ENCODE peak calls at places on chromosomes 5 and 9, in ten cellular contexts. J is upper lobe of right lung, E is mucosa of descending colon, M is BJ, X is thoracic aorta, D is GM23338, B is osteoblast, N is heart left ventricle, L is brain microvascular endothelial cell, O is lung. P is an unnamed sample.
A peak's percentile ranks its signal among the peaks of the same experiment; 100 is the strongest.

GRCh38 chr9:78515108-78515507 is 218.2 kb downstream of the PSAT1 start:
- DNase-seq in X (no peak), L (no peak), N (no peak), E (no peak), D (no peak), J (no peak), M (no peak), B (no peak), O (no peak), P (no peak)

GRCh38 chr9:89536145-89536574 is 38.2 kb upstream of the SEMA4D start:
- DNase-seq in D (no peak), X (no peak), N (no peak), B (no peak), L (no peak), M (no peak), E (no peak), J (no peak), O (no peak), P (no peak)

GRCh38 chr9:80387828-80388227 is 816.1 kb downstream of the TLE4 start:
- DNase-seq in N (no peak), L (no peak), E (no peak), O (no peak), X (no peak), M (no peak), D (no peak), J (no peak), B (no peak), P (no peak)

GRCh38 chr9:103068666-103069207 is 73.6 kb downstream of the CYLC2 start:
- DNase-seq in J (no peak), E (no peak), D (no peak), N (no peak), M (no peak), X (no peak), L (peak; percentile 3), O (no peak), B (no peak), P (no peak)

GRCh38 chr5:125349432-125349831 is 603.0 kb upstream of the ZNF608 start:
- DNase-seq in D (peak; percentile 59), J (no peak), X (no peak), L (peak; percentile 24), O (no peak), E (no peak), M (peak; percentile 45), B (no peak), N (no peak), P (no peak)

GRCh38 chr5:156328176-156328575 is 1.2 kb downstream of the SGCD start:
- DNase-seq in B (peak; percentile 29), M (no peak), O (no peak), D (no peak), J (no peak), X (no peak), N (no peak), E (no peak), L (no peak), P (no peak)

GRCh38 chr5:132463808-132464154 is 26.8 kb downstream of the IRF1 start:
- DNase-seq in L (no peak), E (no peak), M (no peak), X (no peak), O (no peak), B (no peak), D (no peak), N (no peak), J (no peak), P (no peak)

GRCh38 chr9:17742065-17742464 is 163.2 kb downstream of the SH3GL2 start:
- DNase-seq in O (no peak), M (no peak), D (peak; percentile 90), J (no peak), B (no peak), X (no peak), L (no peak), E (no peak), N (no peak), P (no peak)

GRCh38 chr5:157059093-157059539 is at the start of gene HAVCR1:
- DNase-seq in L (no peak), D (no peak), X (no peak), O (no peak), E (peak; percentile 31), M (no peak), B (no peak), J (no peak), N (no peak), P (peak; percentile 94)

GRCh38 chr9:124255222-124255621 is 2.5 kb upstream of the NEK6 start:
- DNase-seq in N (no peak), M (no peak), B (peak; percentile 18), E (no peak), O (no peak), L (no peak), D (no peak), X (no peak), J (no peak), P (no peak)

GRCh38 chr9:124248992-124249391 is 8.8 kb upstream of the NEK6 start:
- DNase-seq in J (no peak), X (no peak), M (no peak), N (no peak), E (no peak), L (no peak), O (no peak), B (no peak), D (no peak), P (no peak)

GRCh38 chr9:124251188-124251587 is 6.6 kb upstream of the NEK6 start:
- DNase-seq in B (no peak), E (no peak), D (no peak), L (no peak), N (no peak), J (no peak), M (no peak), O (no peak), X (no peak), P (no peak)

GRCh38 chr9:124254261-124254682 is 3.5 kb upstream of the NEK6 start:
- DNase-seq in M (no peak), L (no peak), E (no peak), D (no peak), O (no peak), B (peak; percentile 23), X (no peak), J (no peak), N (no peak), P (no peak)

DNA sequence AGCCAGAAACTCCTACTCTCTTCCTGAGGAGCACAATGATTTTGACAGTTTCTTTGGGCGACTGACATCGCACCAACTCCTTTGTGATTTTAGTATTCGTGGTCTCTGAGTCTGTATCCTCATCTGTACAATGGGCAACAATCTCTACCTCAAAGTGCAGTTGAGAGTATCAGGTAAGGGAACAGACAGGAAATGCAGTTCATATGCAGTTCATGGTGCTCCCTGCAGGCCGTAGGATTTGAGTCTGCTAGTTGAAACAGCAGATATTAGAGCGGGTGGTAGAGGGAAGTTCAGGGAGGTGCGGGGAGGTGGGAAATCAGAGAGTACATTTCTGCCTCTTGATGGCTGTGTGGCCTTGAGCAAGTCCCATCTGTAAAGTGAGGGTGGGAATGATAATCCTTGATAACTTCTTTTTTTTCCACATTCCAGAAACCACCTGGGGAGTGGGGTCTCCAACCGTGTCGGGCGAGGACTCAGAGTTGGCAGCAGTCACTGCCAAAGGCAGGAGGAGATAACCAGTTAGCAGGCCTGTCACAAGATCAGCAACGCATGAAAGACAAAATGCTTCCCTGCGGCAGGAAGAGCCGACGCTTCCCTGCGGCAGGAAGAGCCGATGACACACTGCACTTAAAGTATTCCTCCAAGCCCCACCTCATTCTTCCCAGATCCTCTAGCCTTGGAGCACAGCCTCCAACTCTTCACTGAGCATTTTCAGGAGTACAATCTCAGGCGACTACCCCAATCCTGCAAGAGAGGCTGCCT is 6.0 kb upstream of the NEK6 start:
- DNase-seq in L (peak; percentile 24), M (peak; percentile 53), E (no peak), J (no peak), N (no peak), B (peak; percentile 46), D (no peak), X (no peak), O (no peak), P (peak; percentile 56)
- TF ChIP-seq CTCF in L (peak; percentile 22), M (peak; percentile 13), E (no peak), J (no peak), N (no peak), B (no peak), D (no peak), X (no peak), O (no peak), P (peak; percentile 12)

DNA sequence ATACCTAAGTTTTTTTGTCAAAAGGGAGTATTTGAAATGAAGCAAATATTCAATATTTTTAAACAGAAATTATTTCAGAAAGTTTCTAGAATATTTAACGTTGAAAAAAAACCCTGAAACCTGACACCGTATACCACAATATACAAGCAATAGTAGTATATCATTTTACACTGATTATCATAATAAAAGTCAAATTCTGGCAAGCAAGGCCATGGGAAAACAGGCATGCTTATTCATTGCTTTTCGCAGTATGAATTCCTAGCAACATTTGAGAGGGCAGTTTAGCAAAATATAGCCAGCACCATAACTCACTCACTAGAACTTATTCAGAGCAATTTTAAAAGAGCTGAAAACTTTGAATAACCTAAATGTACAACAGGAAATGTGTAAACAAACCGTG is 46.1 kb downstream of the ERAP1 start:
- DNase-seq in E (no peak), X (no peak), O (no peak), J (no peak), D (no peak), N (no peak), M (no peak), B (no peak), L (no peak), P (no peak)
- H3K36me3 ChIP-seq in E (peaks cover 5% of the 10 kb centered on the region), X (peaks cover 62% of the 10 kb centered on the region), O (peaks cover 27% of the 10 kb centered on the region), J (peaks cover 100% of the 10 kb centered on the region), D (no peaks in the 10 kb centered on the region), N (peaks cover 100% of the 10 kb centered on the region), M (peaks cover 15% of the 10 kb centered on the region), B (peaks cover 67% of the 10 kb centered on the region), L (peaks cover 58% of the 10 kb centered on the region), P (peaks cover 3% of the 10 kb centered on the region)

DNA sequence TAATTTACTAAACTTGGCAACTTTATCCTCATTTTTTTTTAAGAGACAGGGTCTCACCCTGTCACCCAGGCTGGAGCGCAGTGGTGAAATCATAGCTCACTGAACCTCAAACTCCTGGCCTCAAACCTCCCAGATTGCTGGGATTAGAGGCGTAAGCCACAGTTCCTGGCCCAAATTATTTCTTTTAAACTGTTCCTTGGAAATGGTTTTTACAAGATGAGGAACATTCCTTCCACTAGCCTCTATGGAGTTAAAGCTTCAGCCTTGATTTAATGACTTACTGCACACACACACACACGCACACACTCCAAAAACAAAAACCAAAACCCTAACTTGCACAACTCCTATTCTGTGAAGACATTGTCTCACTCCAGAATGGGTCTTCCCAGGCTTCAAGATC is 77.2 kb upstream of the TARS1 start:
- DNase-seq in D (no peak), L (no peak), N (no peak), J (no peak), M (no peak), X (no peak), E (no peak), O (no peak), B (no peak), P (no peak)
- TF ChIP-seq CTCF in D (no peak), L (no peak), N (no peak), J (no peak), M (peak; percentile 22), X (no peak), E (no peak), O (no peak), B (no peak), P (no peak)

DNA sequence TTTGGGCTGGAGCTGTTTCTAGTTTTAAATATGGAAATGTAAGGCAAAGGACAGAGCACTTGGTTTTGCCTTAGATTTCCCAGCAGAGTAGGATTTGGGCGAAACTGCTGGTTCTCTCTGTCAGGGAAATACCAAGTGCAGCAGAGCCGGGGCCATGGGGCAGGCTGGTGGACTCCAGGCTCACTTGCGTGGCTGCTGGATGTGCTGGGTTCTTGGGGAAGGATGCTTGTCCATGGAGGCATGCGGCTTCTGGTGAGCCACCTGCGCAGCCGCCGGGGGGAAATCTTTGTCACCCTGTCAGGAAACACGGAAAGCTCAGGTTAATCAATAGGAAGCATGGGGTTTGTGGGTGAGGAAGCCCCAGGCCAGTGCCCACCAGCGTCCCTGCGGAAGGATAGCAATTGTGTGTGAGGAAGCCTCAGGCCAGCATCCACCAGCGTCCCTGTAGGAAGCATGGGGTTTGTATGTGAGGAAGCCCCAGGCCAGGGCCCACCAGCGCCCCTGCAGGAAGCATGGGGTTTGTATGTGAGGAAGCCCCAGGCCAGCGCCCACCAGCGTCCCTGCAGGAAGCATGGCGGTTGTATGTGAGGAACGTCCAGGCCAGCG is 80.1 kb downstream of the DAP start:
- DNase-seq in X (no peak), J (no peak), B (no peak), L (no peak), M (no peak), E (no peak), O (no peak), D (no peak), N (no peak), P (no peak)
- H3K36me3 ChIP-seq in X (peaks cover 57% of the 10 kb centered on the region), J (peaks cover 47% of the 10 kb centered on the region), B (peaks cover 43% of the 10 kb centered on the region), L (peaks cover 40% of the 10 kb centered on the region), M (peaks cover 42% of the 10 kb centered on the region), E (no peaks in the 10 kb centered on the region), O (peaks cover 47% of the 10 kb centered on the region), D (no peaks in the 10 kb centered on the region), N (peaks cover 58% of the 10 kb centered on the region), P (peaks cover 6% of the 10 kb centered on the region)